ENCODE peak calls at places on chromosome 18, in five cellular contexts. I is gastrocnemius medialis, O is fibroblast of pulmonary artery, C is foreskin fibroblast, T is fibroblast of villous mesenchyme. Y is an unnamed sample.

GRCh38 chr18:66994790-66995189 is 390.9 kb upstream of the CDH19 start:
- DNase-seq in C (no peak), T (no peak), I (no peak), O (no peak), Y (no peak)

GRCh38 chr18:34223893-34224422 is 755 bp downstream of the NOL4 start:
- DNase-seq in C (peak), O (no peak), I (no peak), T (no peak), Y (no peak)

GRCh38 chr18:596288-596881 is 403 bp upstream of the CLUL1 start:
- DNase-seq in O (no peak), C (no peak), I (no peak), T (no peak), Y (no peak)

GRCh38 chr18:9868857-9869712 is 16.7 kb upstream of the TXNDC2 start:
- DNase-seq in C (no peak), I (no peak), O (no peak), T (peak), Y (no peak)

GRCh38 chr18:7748252-7749000 is 181.3 kb downstream of the PTPRM start:
- DNase-seq in O (no peak), T (no peak), C (no peak), I (no peak), Y (no peak)

GRCh38 chr18:63322246-63322645 is 2.7 kb upstream of the BCL2 start:
- DNase-seq in T (peak), O (no peak), C (peak), I (no peak), Y (no peak)

GRCh38 chr18:3667255-3668137 is 217.5 kb downstream of the TGIF1 start:
- DNase-seq in I (no peak), O (no peak), T (no peak), C (no peak), Y (no peak)

GRCh38 chr18:35303610-35304009 is 13.6 kb upstream of the ZSCAN30 start:
- DNase-seq in I (no peak), C (no peak), O (no peak), T (no peak), Y (no peak)

GRCh38 chr18:31741096-31741735 is 19.5 kb downstream of the SLC25A52 start:
- DNase-seq in T (peak), O (peak), I (no peak), C (peak), Y (peak)

GRCh38 chr18:68417166-68417776 is 297.6 kb downstream of the TMX3 start:
- DNase-seq in I (no peak), O (no peak), T (peak), C (peak), Y (no peak)

GRCh38 chr18:79395761-79396404 is at the start of gene NFATC1:
- DNase-seq in I (no peak), T (peak), O (peak), C (peak), Y (peak)

GRCh38 chr18:23257686-23258565 is 122.6 kb downstream of the CABLES1 start:
- DNase-seq in T (peak), I (no peak), O (peak), C (peak), Y (peak)

DNA sequence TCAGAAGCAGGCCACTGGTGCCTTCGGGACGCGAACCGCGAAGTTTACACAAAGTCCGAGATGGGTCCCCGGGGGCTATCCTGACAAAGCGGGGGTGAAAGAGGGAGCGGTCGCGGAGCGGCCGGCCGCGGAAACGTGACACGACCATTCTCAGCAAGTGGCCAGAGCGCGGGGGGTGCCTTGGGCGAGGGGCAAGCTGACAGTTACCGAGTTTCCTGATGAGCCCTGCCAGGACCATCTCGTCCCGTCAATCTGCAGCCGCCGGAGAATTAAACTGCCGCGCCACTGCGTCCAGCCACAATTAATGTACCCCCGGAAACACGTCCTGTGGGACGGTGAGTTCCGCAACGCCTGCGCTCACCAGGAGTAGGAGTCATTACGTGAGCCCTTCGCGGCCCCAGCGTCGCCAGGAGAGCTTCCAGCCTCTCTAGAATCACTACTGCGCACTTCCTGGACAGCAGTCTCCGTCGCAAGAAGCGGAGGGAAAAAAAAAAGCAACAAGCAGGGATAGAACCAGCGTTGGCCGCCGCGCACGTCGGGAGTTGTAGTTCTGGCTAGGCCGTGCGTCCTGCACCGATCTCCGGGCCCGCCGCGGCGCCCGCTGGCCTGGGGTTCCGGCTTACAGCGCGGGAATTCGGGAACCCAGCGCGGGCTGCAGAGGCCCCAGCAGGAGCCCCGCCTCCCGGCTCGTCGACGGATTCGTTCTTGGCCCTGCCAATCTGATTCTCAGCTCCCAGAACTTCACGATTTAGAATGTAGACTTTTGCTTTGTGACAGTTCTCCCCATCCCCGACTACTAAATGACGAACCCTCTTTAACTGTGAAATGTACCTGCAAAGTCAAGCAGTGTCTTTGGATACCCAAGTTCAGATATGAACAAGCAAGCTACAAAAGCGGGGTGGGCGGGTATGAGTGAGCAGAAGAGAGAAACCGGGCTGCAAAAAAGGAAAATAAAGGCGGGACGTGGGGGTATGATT is at the start of gene RTTN:
- DNase-seq in O (peak), C (peak), T (peak), I (peak), Y (peak)
- H3K4me3 ChIP-seq in O (peak), C (peak), T (peak), I (peak), Y (peak)

DNA sequence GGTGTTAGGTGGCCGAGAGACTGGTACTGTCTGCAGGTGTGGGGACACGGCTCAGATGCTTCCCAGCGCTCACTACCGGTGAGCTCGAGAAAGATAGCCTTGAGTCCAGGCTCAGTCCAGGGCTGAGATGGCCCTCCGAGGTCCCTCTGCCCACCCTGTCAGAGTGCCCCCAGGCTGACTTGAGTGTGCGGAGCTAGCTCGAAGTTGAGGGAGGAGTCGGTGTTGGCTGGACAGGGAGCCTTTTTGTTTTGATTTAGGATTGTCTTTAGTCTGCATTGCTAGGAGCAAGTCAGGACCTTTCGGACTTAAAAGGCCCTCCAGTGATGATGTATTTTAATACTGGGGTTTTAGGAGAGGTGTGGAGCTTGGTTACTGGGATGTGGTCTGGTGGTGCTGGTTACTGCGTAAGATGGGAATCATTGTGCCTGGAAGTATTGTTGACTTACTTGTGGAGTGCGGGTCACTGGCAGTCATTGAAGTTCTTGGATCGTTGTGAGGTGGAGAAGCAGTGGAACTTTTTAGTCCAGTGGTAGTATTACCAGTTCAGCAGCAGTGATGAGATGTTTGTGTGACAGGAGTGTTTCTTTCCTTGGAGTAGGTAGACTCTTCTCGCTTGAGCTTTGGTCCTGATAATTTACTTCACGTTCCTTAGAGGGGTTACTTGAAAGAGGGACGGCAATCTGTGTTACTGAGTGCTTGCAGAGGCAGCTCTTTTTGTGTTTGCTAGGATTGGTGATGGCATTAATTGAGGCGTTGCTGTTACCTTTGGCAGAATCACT is 624 bp downstream of the KIAA1328 start:
- DNase-seq in O (no peak), C (peak), T (peak), I (no peak), Y (peak)
- TF ChIP-seq CTCF in O (no peak), C (no peak), T (no peak), I (no peak), Y (no peak)

DNA sequence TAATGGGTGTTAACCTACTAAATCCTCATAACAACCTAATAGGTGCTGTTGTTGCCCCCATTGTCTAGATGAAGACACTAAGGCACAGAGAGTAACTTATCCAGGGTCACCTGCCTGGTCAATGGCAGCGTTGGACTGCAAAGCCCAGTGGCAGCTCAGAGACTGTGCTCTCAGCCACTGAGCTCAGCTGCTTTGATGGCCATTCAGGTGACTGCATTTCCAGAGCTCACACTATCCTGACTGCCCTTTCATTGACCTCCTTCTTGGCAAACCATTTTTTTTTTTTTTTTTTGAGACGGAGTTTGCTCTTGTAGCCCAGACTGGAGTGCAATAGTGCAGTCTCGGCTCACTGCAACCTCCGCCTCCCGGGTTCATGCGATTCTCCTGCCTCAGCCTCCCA is 115.2 kb downstream of the MAPK4 start:
- DNase-seq in I (no peak), C (no peak), T (no peak), O (no peak), Y (no peak)
- H3K4me3 ChIP-seq in I (no peak), C (no peak), T (no peak), O (no peak), Y (no peak)

GRCh38 chr18:48922801-48923730 is 27.7 kb downstream of the SMAD7 start:
- DNase-seq in I (no peak), O (peak), C (peak), T (peak), Y (peak)
- TF ChIP-seq CTCF in I (no peak), O (no peak), C (no peak), T (no peak), Y (no peak)

GRCh38 chr18:11857177-11857887 is 6.1 kb downstream of the CHMP1B start:
- DNase-seq in I (peak), T (peak), C (peak), O (peak), Y (peak)
- H3K4me3 ChIP-seq in I (peak), T (no peak), C (peak), O (peak), Y (peak)

DNA sequence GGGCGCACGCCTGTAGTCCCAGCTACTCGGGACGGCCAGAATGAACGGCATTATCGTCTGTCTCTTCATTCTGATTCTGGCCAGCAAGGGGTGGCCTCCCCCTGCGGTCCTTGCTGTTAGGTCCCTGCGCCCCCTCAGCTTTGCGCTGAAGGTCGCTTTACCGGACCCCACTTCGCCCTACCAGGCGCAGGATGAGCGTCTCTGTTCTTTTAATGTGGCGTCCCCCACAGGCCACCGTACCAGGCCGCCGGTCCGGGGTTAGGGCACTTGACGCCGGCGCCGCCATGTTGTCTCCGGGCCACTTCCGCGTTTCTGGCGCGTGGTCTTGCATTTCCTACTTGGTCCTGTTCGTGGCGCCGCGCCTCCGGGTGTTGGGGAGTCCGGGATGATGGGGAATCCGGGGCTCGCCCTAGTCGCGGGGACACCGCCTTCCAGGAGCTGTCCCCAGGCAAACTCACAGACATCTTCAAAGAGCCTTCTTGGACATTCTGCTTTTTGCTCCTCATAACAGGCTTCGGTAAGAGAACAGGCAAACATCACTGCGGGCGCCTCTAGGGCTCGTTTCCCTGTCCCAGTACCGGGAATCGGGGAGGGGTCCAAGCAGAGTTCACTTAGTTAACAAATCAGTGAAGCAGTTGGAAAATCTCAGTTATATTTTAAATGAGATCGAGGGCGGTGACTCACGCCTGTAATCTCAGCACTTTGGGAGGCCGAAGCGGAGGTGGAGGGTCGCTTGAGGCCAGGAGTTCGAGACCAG is 8.5 kb upstream of the NARS1 start:
- DNase-seq in T (peak), C (peak), I (peak), O (peak), Y (peak)
- TF ChIP-seq CTCF in T (peak), C (peak), I (peak), O (peak), Y (peak)

DNA sequence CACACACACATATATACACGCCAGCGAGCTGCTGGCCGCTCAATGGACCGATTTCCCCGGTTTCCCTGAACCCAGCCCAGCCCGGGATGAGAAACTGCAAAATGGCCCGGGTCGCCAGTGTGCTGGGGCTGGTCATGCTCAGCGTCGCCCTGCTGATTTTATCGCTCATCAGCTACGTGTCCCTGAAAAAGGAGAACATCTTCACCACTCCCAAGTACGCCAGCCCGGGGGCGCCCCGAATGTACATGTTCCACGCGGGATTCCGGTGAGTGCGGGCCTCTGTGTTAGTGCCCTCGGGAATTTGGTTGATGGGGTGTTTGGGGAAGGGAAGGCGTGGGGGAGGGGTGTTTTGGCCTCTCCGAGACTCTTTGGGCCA is 392 bp downstream of the ST8SIA3 start:
- DNase-seq in O (no peak), T (no peak), I (no peak), C (no peak), Y (no peak)
- H3K4me3 ChIP-seq in O (no peak), T (no peak), I (no peak), C (no peak), Y (no peak)

DNA sequence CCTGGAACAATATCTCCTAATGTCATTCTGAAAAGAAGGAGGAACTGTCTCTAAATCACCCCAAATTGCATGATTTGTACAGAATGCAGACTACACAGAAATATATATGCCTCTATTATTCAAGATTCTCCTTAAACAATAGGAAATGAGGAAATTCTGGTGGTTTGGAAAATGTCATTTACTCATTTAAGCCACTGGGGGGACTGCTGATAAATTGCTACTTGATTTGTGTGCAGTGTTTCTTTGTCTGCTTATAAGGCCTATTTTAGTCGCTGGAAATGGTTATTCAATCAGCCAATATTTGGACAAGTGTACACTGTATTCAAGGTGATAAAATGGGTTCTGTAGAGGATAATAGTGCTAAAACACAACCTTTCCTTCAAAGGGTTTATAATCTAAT is 801.9 kb upstream of the CELF4 start:
- DNase-seq in I (no peak), C (no peak), O (peak), T (no peak), Y (no peak)
- TF ChIP-seq CTCF in I (no peak), C (no peak), O (peak), T (no peak), Y (no peak)

DNA sequence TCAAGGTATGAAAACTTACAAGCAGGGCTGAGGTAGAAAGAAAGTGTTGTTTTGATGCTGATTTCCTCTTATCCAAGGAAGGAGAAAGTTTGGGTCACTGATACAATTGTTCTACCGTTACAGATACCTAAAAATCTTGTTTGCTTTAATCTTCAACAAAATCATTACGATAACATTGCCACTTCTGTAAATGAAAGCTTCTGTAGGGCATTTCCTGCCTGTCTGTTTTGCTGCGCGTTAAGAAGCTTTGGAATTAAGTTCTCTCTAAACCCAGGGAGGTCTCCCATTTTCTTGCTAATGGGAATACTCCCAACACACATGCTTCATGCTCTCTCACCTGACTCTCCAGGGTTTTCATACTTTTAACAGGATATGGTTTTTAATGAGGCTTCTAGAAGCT is 258.5 kb downstream of the PTGR3 start:
- DNase-seq in C (no peak), I (no peak), O (no peak), T (no peak), Y (no peak)
- H3K4me3 ChIP-seq in C (no peak), I (no peak), O (no peak), T (no peak), Y (no peak)